ENCODE peak calls at places on chromosomes 4 and X, in four cellular contexts. R is NCI-H446 treated with DMSO at 0.1 percent for 48 hours, T is HT1080, N is left kidney. O is an unnamed sample.

GRCh38 chr4:67288964-67289363 is 256.3 kb downstream of the CENPC start:
- DNase-seq in R (no peak), T (peak), N (peak), O (peak)

GRCh38 chr4:84673475-84674230 is 90.7 kb downstream of the CDS1 start:
- DNase-seq in R (no peak), T (peak), N (peak), O (peak)

GRCh38 chrX:49921109-49921508 is 1.3 kb upstream of the CLCN5 start:
- DNase-seq in R (no peak), T (no peak), N (no peak), O (no peak)

GRCh38 chrX:152641996-152642395 is 4.3 kb downstream of the GABRQ start:
- DNase-seq in R (no peak), T (peak), N (peak), O (no peak)

GRCh38 chr4:108861339-108861738 is 98.5 kb upstream of the ETNPPL start:
- DNase-seq in R (no peak), T (no peak), N (peak), O (peak)

GRCh38 chr4:76420901-76421581 is at the start of gene CCDC158:
- DNase-seq in R (no peak), T (no peak), N (peak), O (no peak)

GRCh38 chr4:36281384-36282106 is at the start of gene DTHD1:
- DNase-seq in R (no peak), T (no peak), N (no peak), O (peak)

GRCh38 chr4:74105656-74106275 is 6.8 kb upstream of the CXCL2 start:
- DNase-seq in R (no peak), T (no peak), N (peak), O (no peak)

GRCh38 chr4:75672461-75673026 is 667 bp downstream of the G3BP2 start:
- DNase-seq in R (no peak), T (peak), N (peak), O (peak)

GRCh38 chrX:102745513-102746133 is 25.1 kb downstream of the GPRASP3 start:
- DNase-seq in R (no peak), T (no peak), N (peak), O (no peak)

GRCh38 chr4:8688908-8689445 is 96.4 kb downstream of the CPZ start:
- DNase-seq in R (no peak), T (no peak), N (no peak), O (no peak)

GRCh38 chr4:122716825-122717448 is 15.6 kb upstream of the BBS12 start:
- DNase-seq in R (no peak), T (peak), N (peak), O (peak)

GRCh38 chr4:20299515-20299914 is 47.8 kb downstream of the SLIT2 start:
- DNase-seq in R (no peak), T (peak), N (peak), O (peak)

GRCh38 chr4:184893836-184894571 is 68.2 kb upstream of the ACSL1 start:
- DNase-seq in R (no peak), T (no peak), N (no peak), O (no peak)

GRCh38 chr4:152516156-152516555 is 19.7 kb downstream of the FBXW7 start:
- DNase-seq in R (no peak), T (no peak), N (no peak), O (no peak)